ENCODE peak calls at places on chromosomes 6 and 20, in four cellular contexts. B is 8988T, X is AG08395, A is NCI-H146. S is an unnamed sample.

GRCh38 chr6:28589234-28589951 is 63.7 kb downstream of the GPX5 start:
- DNase-seq in B (no peak), X (peak; percentile 41), A (peak; percentile 74), S (no peak)

GRCh38 chr20:47854687-47855212 is 69.5 kb upstream of the SULF2 start:
- DNase-seq in B (peak; percentile 71), X (peak; percentile 60), A (no peak), S (no peak)

GRCh38 chr6:10391799-10392198 is 23.1 kb downstream of the TFAP2A start:
- DNase-seq in B (no peak), X (no peak), A (no peak), S (no peak)

GRCh38 chr6:13914346-13914745 is 10.4 kb upstream of the RNF182 start:
- DNase-seq in B (no peak), X (no peak), A (no peak), S (no peak)

GRCh38 chr6:63745784-63746183 is 110.2 kb downstream of the PHF3 start:
- DNase-seq in B (no peak), X (no peak), A (no peak), S (no peak)

GRCh38 chr6:149233056-149233715 is 84.3 kb upstream of the TAB2 start:
- DNase-seq in B (peak; percentile 50), X (peak; percentile 78), A (peak; percentile 58), S (no peak)

GRCh38 chr6:41687501-41688175 is 47.8 kb downstream of the TFEB start:
- DNase-seq in B (no peak), X (no peak), A (no peak), S (no peak)

GRCh38 chr20:32976746-32977145 is 27.5 kb downstream of the SUN5 start:
- DNase-seq in B (no peak), X (no peak), A (no peak), S (peak; percentile 33)

GRCh38 chr6:126873791-126874190 is 244.7 kb upstream of the RSPO3 start:
- DNase-seq in B (no peak), X (no peak), A (no peak), S (no peak)

GRCh38 chr20:64205611-64206026 is 41.4 kb downstream of the MYT1 start:
- DNase-seq in B (no peak), X (no peak), A (no peak), S (no peak)

GRCh38 chr20:25372584-25373336 is 17.9 kb downstream of the ABHD12 start:
- DNase-seq in B (no peak), X (peak; percentile 66), A (no peak), S (no peak)

GRCh38 chr20:11216451-11217314 is 542.9 kb upstream of the JAG1 start:
- DNase-seq in B (no peak), X (peak; percentile 41), A (peak; percentile 46), S (no peak)

GRCh38 chr20:49964964-49965780 is 17.6 kb upstream of the SNAI1 start:
- DNase-seq in B (peak; percentile 79), X (peak; percentile 45), A (peak; percentile 78), S (no peak)

GRCh38 chr20:61951695-61952533 is 113.8 kb downstream of the TAF4 start:
- DNase-seq in B (no peak), X (no peak), A (peak; percentile 20), S (no peak)

GRCh38 chr6:144585217-144585814 is 300.2 kb downstream of the UTRN start:
- DNase-seq in B (no peak), X (peak; percentile 24), A (peak; percentile 70), S (no peak)

GRCh38 chr6:144728804-144729203 is 443.7 kb downstream of the UTRN start:
- DNase-seq in B (no peak), X (no peak), A (no peak), S (no peak)

GRCh38 chr6:16770701-16771569 is 9.7 kb upstream of the ATXN1 start:
- DNase-seq in B (peak; percentile 37), X (peak; percentile 71), A (peak; percentile 48), S (peak; percentile 86)

GRCh38 chr6:25369450-25370086 is 90.4 kb downstream of the CARMIL1 start:
- DNase-seq in B (no peak), X (peak; percentile 12), A (peak; percentile 81), S (no peak)

GRCh38 chr20:35773154-35773751 is 1.4 kb downstream of the PHF20 start:
- DNase-seq in B (no peak), X (no peak), A (no peak), S (no peak)

GRCh38 chr6:148435386-148435785 is 92.7 kb downstream of the SASH1 start:
- DNase-seq in B (no peak), X (peak; percentile 24), A (no peak), S (no peak)

GRCh38 chr6:89239338-89239737 is 22.2 kb upstream of the GABRR1 start:
- DNase-seq in B (peak; percentile 58), X (no peak), A (no peak), S (no peak)

GRCh38 chr20:20441259-20441658 is 73.4 kb downstream of the INSM1 start:
- DNase-seq in B (no peak), X (no peak), A (peak; percentile 61), S (no peak)

S was measured in ascending aorta.